ENCODE peak calls at places on chromosome 7, in six cellular contexts. One of them, this sample, is unnamed.

GRCh38 chr7:32204361-32205018 is 134.3 kb upstream of the PDE1C start:
- DNase-seq in mucosa of descending colon: peak; percentile 44
- DNase-seq in colonic mucosa: peak; percentile 33
- DNase-seq in body of pancreas: peak; percentile 61
- DNase-seq in tibial artery: peak; percentile 87
- DNase-seq in pancreas: peak; percentile 34
- DNase-seq in this sample: no peak

GRCh38 chr7:3439333-3440030 is 138.4 kb downstream of the SDK1 start:
- DNase-seq in mucosa of descending colon: no peak
- DNase-seq in tibial artery: no peak
- DNase-seq in colonic mucosa: no peak
- DNase-seq in pancreas: no peak
- DNase-seq in body of pancreas: no peak
- DNase-seq in this sample: no peak

GRCh38 chr7:31890198-31890597 is 180.0 kb downstream of the PDE1C start:
- DNase-seq in mucosa of descending colon: no peak
- DNase-seq in tibial artery: no peak
- DNase-seq in body of pancreas: no peak
- DNase-seq in colonic mucosa: no peak
- DNase-seq in pancreas: no peak
- DNase-seq in this sample: no peak

GRCh38 chr7:94417921-94418320 is 23.2 kb downstream of the COL1A2 start:
- DNase-seq in colonic mucosa: no peak
- DNase-seq in mucosa of descending colon: no peak
- DNase-seq in tibial artery: no peak
- DNase-seq in body of pancreas: no peak
- DNase-seq in pancreas: no peak
- DNase-seq in this sample: no peak

GRCh38 chr7:93115796-93116195 is 2.0 kb downstream of the SAMD9 start:
- DNase-seq in colonic mucosa: no peak
- DNase-seq in mucosa of descending colon: peak; percentile 16
- DNase-seq in tibial artery: no peak
- DNase-seq in body of pancreas: no peak
- DNase-seq in pancreas: no peak
- DNase-seq in this sample: no peak

GRCh38 chr7:7681191-7681935 is 37.0 kb downstream of the RPA3 start:
- DNase-seq in mucosa of descending colon: no peak
- DNase-seq in pancreas: no peak
- DNase-seq in body of pancreas: peak; percentile 56
- DNase-seq in tibial artery: no peak
- DNase-seq in colonic mucosa: peak; percentile 69
- DNase-seq in this sample: no peak

GRCh38 chr7:744854-745430 is 17.9 kb upstream of the PRKAR1B start:
- DNase-seq in pancreas: no peak
- DNase-seq in colonic mucosa: no peak
- DNase-seq in mucosa of descending colon: no peak
- DNase-seq in tibial artery: peak; percentile 32
- DNase-seq in body of pancreas: no peak
- DNase-seq in this sample: no peak

GRCh38 chr7:50679218-50680007 is 103.3 kb downstream of the GRB10 start:
- DNase-seq in body of pancreas: no peak
- DNase-seq in tibial artery: no peak
- DNase-seq in mucosa of descending colon: no peak
- DNase-seq in colonic mucosa: no peak
- DNase-seq in pancreas: no peak
- DNase-seq in this sample: peak; percentile 37

GRCh38 chr7:23696916-23697441 is 13.0 kb upstream of the STK31 start:
- DNase-seq in mucosa of descending colon: no peak
- DNase-seq in tibial artery: peak; percentile 71
- DNase-seq in colonic mucosa: peak; percentile 56
- DNase-seq in body of pancreas: peak; percentile 57
- DNase-seq in pancreas: no peak
- DNase-seq in this sample: peak; percentile 31

GRCh38 chr7:51324206-51324884 is 7.7 kb upstream of the COBL start:
- DNase-seq in body of pancreas: no peak
- DNase-seq in mucosa of descending colon: no peak
- DNase-seq in colonic mucosa: no peak
- DNase-seq in pancreas: no peak
- DNase-seq in tibial artery: no peak
- DNase-seq in this sample: no peak

GRCh38 chr7:16774294-16774693 is 20.7 kb downstream of the TSPAN13 start:
- DNase-seq in colonic mucosa: no peak
- DNase-seq in body of pancreas: no peak
- DNase-seq in tibial artery: no peak
- DNase-seq in pancreas: no peak
- DNase-seq in mucosa of descending colon: no peak
- DNase-seq in this sample: no peak

GRCh38 chr7:28862876-28863275 is 95.3 kb downstream of the TRIL start:
- DNase-seq in pancreas: no peak
- DNase-seq in mucosa of descending colon: no peak
- DNase-seq in colonic mucosa: no peak
- DNase-seq in body of pancreas: no peak
- DNase-seq in tibial artery: no peak
- DNase-seq in this sample: no peak

GRCh38 chr7:16817536-16817935 is 12.7 kb upstream of the AGR2 start:
- DNase-seq in mucosa of descending colon: no peak
- DNase-seq in body of pancreas: no peak
- DNase-seq in tibial artery: no peak
- DNase-seq in pancreas: no peak
- DNase-seq in colonic mucosa: no peak
- DNase-seq in this sample: no peak

GRCh38 chr7:100604976-100605911 is 3.1 kb downstream of the PCOLCE start:
- DNase-seq in mucosa of descending colon: peak; percentile 79
- DNase-seq in body of pancreas: peak; percentile 38
- DNase-seq in colonic mucosa: peak; percentile 68
- DNase-seq in tibial artery: no peak
- DNase-seq in pancreas: peak; percentile 74
- DNase-seq in this sample: no peak

GRCh38 chr7:116805100-116805544 is 57.3 kb upstream of the CAPZA2 start:
- DNase-seq in colonic mucosa: no peak
- DNase-seq in pancreas: no peak
- DNase-seq in tibial artery: no peak
- DNase-seq in body of pancreas: no peak
- DNase-seq in mucosa of descending colon: no peak
- DNase-seq in this sample: no peak

GRCh38 chr7:8284606-8285005 is 22.6 kb upstream of the ICA1 start:
- DNase-seq in pancreas: peak; percentile 63
- DNase-seq in colonic mucosa: peak; percentile 65
- DNase-seq in mucosa of descending colon: peak; percentile 49
- DNase-seq in tibial artery: no peak
- DNase-seq in body of pancreas: peak; percentile 64
- DNase-seq in this sample: no peak

GRCh38 chr7:146126767-146127509 is 10.3 kb downstream of the CNTNAP2 start:
- DNase-seq in pancreas: no peak
- DNase-seq in mucosa of descending colon: no peak
- DNase-seq in body of pancreas: no peak
- DNase-seq in colonic mucosa: no peak
- DNase-seq in tibial artery: no peak
- DNase-seq in this sample: no peak
- TF ChIP-seq CTCF in pancreas: no peak
- TF ChIP-seq CTCF in mucosa of descending colon: no peak
- TF ChIP-seq CTCF in body of pancreas: no peak
- TF ChIP-seq CTCF in colonic mucosa: no peak
- TF ChIP-seq CTCF in tibial artery: no peak
- TF ChIP-seq CTCF in this sample: no peak

GRCh38 chr7:149489391-149490024 is 8.1 kb downstream of the ZNF746 start:
- DNase-seq in pancreas: no peak
- DNase-seq in tibial artery: no peak
- DNase-seq in mucosa of descending colon: no peak
- DNase-seq in colonic mucosa: no peak
- DNase-seq in body of pancreas: no peak
- DNase-seq in this sample: no peak
- TF ChIP-seq CTCF in pancreas: no peak
- TF ChIP-seq CTCF in tibial artery: no peak
- TF ChIP-seq CTCF in mucosa of descending colon: no peak
- TF ChIP-seq CTCF in colonic mucosa: no peak
- TF ChIP-seq CTCF in body of pancreas: no peak
- TF ChIP-seq CTCF in this sample: peak; percentile 31

DNA sequence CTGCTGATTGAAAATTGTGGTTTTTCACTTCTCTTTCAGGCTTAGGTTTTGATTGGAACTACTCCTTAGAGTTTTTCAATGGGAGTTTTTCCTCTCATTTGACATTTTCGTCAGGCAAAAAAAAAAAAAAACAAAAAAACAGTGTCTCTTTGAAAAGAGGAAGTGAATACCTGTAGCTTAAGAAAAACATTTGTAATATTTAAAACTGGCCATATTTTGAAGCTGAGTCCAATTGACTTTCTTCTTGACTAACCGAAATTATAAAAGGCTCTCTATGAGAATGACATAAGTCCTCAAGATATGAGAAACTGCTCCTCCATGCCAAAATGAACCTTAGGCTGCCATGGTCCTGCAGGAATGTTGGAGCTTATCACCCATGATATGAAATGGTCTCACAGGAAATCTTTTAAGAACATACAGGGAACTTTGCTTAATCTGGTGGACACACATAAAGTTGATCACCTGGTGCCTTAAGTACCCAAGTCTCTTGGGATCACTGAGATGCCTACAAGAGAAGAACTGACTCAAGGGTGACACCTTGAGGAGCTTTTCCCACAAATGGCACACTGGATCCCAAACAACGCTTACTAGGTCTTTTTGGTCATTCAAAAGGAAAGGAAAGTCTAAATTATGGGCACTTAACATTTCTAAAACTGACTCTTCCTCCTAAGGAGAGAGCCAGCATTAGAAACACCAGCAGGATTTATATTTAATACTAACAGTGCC is 263.4 kb downstream of the CDC14C start:
- DNase-seq in pancreas: no peak
- DNase-seq in mucosa of descending colon: no peak
- DNase-seq in colonic mucosa: no peak
- DNase-seq in body of pancreas: no peak
- DNase-seq in tibial artery: no peak
- DNase-seq in this sample: no peak
- TF ChIP-seq CTCF in pancreas: no peak
- TF ChIP-seq CTCF in mucosa of descending colon: no peak
- TF ChIP-seq CTCF in colonic mucosa: no peak
- TF ChIP-seq CTCF in body of pancreas: no peak
- TF ChIP-seq CTCF in tibial artery: no peak
- TF ChIP-seq CTCF in this sample: no peak

GRCh38 chr7:111056371-111056770 is 34.6 kb upstream of the LRRN3 start:
- DNase-seq in pancreas: no peak
- DNase-seq in tibial artery: no peak
- DNase-seq in colonic mucosa: no peak
- DNase-seq in mucosa of descending colon: no peak
- DNase-seq in body of pancreas: no peak
- DNase-seq in this sample: no peak
- TF ChIP-seq CTCF in pancreas: no peak
- TF ChIP-seq CTCF in tibial artery: no peak
- TF ChIP-seq CTCF in colonic mucosa: no peak
- TF ChIP-seq CTCF in mucosa of descending colon: no peak
- TF ChIP-seq CTCF in body of pancreas: no peak
- TF ChIP-seq CTCF in this sample: no peak

DNA sequence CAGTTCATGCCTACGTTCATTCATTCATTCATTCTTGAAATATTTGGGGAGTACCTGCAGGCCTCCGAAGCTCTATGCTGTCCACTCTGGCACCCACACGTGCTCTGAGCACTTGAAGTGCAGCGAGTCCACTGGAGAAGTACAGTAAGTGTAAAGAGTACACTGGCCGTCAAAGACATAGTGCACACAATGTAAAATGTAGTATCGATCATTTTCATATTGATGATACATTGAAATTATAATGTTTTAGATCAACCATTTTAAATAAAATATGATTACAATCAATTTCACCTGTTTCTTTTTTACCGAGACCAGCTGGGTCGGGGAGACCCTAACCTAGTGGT is 37.0 kb upstream of the PURB start:
- DNase-seq in mucosa of descending colon: no peak
- DNase-seq in colonic mucosa: no peak
- DNase-seq in body of pancreas: no peak
- DNase-seq in tibial artery: no peak
- DNase-seq in pancreas: no peak
- DNase-seq in this sample: no peak
- TF ChIP-seq CTCF in mucosa of descending colon: no peak
- TF ChIP-seq CTCF in colonic mucosa: peak; percentile 17
- TF ChIP-seq CTCF in body of pancreas: no peak
- TF ChIP-seq CTCF in tibial artery: no peak
- TF ChIP-seq CTCF in pancreas: no peak
- TF ChIP-seq CTCF in this sample: no peak

This sample was measured in D721Med.